ENCODE peak calls at places on chromosomes 5 and 9, in six cellular contexts. J is naive thymus-derived CD8-positive, alpha-beta T cell; W is activated T-cell treated with anti-CD3 and anti-CD28 coated beads for 24 hours; U is endothelial cell of umbilical vein; I is posterior vena cava; T is activated CD8-positive, alpha-beta memory T cell treated with anti-CD3 and anti-CD28 coated beads for 48 hours. V is an unnamed sample.

GRCh38 chr5:120465281-120465961 is 1.3 kb downstream of the PRR16 start:
- DNase-seq in J (no peak), T (no peak), U (no peak), W (no peak), I (peak), V (peak)

GRCh38 chr9:89675403-89675771 is 70.6 kb downstream of the GADD45G start:
- DNase-seq in U (no peak), W (no peak), I (no peak), T (no peak), J (no peak), V (no peak)

GRCh38 chr5:65100846-65101678 is 332.3 kb downstream of the CWC27 start:
- DNase-seq in W (no peak), I (peak), U (peak), T (no peak), J (no peak), V (no peak)

GRCh38 chr5:61306531-61307195 is 25.4 kb upstream of the ZSWIM6 start:
- DNase-seq in J (no peak), W (no peak), U (no peak), I (no peak), T (no peak), V (no peak)

GRCh38 chr5:180069589-180070247 is 1.8 kb downstream of the RNF130 start:
- DNase-seq in T (no peak), W (no peak), J (no peak), U (no peak), I (no peak), V (no peak)

GRCh38 chr9:87836951-87837715 is 45.5 kb upstream of the SPATA31E1 start:
- DNase-seq in J (no peak), W (no peak), I (no peak), U (no peak), T (no peak), V (no peak)

GRCh38 chr5:96142786-96143434 is 181.3 kb upstream of the ELL2 start:
- DNase-seq in J (no peak), W (no peak), I (no peak), U (peak), T (no peak), V (no peak)

GRCh38 chr5:40991168-40991980 is 79.8 kb downstream of the MROH2B start:
- DNase-seq in W (no peak), T (no peak), U (peak), I (peak), J (no peak), V (peak)

GRCh38 chr9:75265525-75265972 is 177.2 kb downstream of the OSTF1 start:
- DNase-seq in T (no peak), I (no peak), J (peak), U (peak), W (peak), V (no peak)

GRCh38 chr5:176320577-176320976 is 41.0 kb downstream of the KIAA1191 start:
- DNase-seq in U (no peak), I (no peak), W (no peak), J (no peak), T (no peak), V (no peak)

GRCh38 chr5:53399921-53400697 is 80.3 kb upstream of the FST start:
- DNase-seq in I (no peak), J (no peak), W (no peak), T (no peak), U (no peak), V (no peak)